ENCODE peak calls at places on chromosomes 11 and 22, in four cellular contexts. S, M, L and P are unnamed samples.

GRCh38 chr11:2166091-2166851 is 5.3 kb upstream of the INS start:
- DNase-seq in S (no peak), M (no peak), L (no peak), P (no peak)

GRCh38 chr22:45101828-45102227 is 61.9 kb upstream of the NUP50 start:
- DNase-seq in S (peak; percentile 72), M (peak; percentile 21), L (peak; percentile 78), P (peak; percentile 20)

GRCh38 chr22:44274918-44275665 is 37.7 kb downstream of the SHISAL1 start:
- DNase-seq in S (no peak), M (no peak), L (no peak), P (no peak)

GRCh38 chr11:15969701-15970329 is 386.5 kb downstream of the SOX6 start:
- DNase-seq in S (peak; percentile 91), M (no peak), L (no peak), P (peak; percentile 37)

GRCh38 chr11:70790671-70791300 is 392.5 kb downstream of the CTTN start:
- DNase-seq in S (no peak), M (no peak), L (no peak), P (no peak)

GRCh38 chr11:27392715-27393114 is 29.7 kb upstream of the CCDC34 start:
- DNase-seq in S (peak; percentile 90), M (no peak), L (no peak), P (no peak)

GRCh38 chr11:36251716-36252307 is 37.4 kb downstream of the COMMD9 start:
- DNase-seq in S (no peak), M (no peak), L (no peak), P (no peak)

GRCh38 chr22:23878219-23878618 is 16.0 kb upstream of the MIF start:
- DNase-seq in S (no peak), M (peak; percentile 45), L (no peak), P (no peak)

GRCh38 chr11:9600651-9601040 is 27.2 kb downstream of the WEE1 start:
- DNase-seq in S (peak; percentile 53), M (no peak), L (no peak), P (peak; percentile 56)

GRCh38 chr22:19758896-19759458 is 1.6 kb upstream of the TBX1 start:
- DNase-seq in S (no peak), M (no peak), L (no peak), P (no peak)

GRCh38 chr11:113477321-113477720 is 2.1 kb upstream of the DRD2 start:
- DNase-seq in S (no peak), M (no peak), L (no peak), P (no peak)

GRCh38 chr11:45930031-45930794 is 7.8 kb downstream of the LARGE2 start:
- DNase-seq in S (no peak), M (peak; percentile 62), L (peak; percentile 63), P (peak; percentile 86)

GRCh38 chr22:44582016-44582415 is 84.0 kb upstream of the RTL6 start:
- DNase-seq in S (no peak), M (no peak), L (peak; percentile 35), P (no peak)

GRCh38 chr11:59746111-59746510 is 9.1 kb upstream of the STX3 start:
- DNase-seq in S (no peak), M (no peak), L (no peak), P (no peak)

GRCh38 chr11:108131993-108132392 is 10.6 kb downstream of the ACAT1 start:
- DNase-seq in S (peak; percentile 8), M (no peak), L (no peak), P (no peak)

GRCh38 chr22:26568207-26568706 is 21.7 kb downstream of the TPST2 start:
- DNase-seq in S (peak; percentile 12), M (no peak), L (no peak), P (no peak)

GRCh38 chr22:42299586-42300285 is 29.3 kb upstream of the TCF20 start:
- DNase-seq in S (no peak), M (peak; percentile 48), L (no peak), P (no peak)

GRCh38 chr11:134940441-134941125 is 528.5 kb upstream of the B3GAT1 start:
- DNase-seq in S (no peak), M (no peak), L (no peak), P (no peak)

GRCh38 chr11:79265756-79266322 is 175.0 kb downstream of the TENM4 start:
- DNase-seq in S (peak; percentile 91), M (no peak), L (no peak), P (no peak)
- H3K4me3 ChIP-seq in S (no peak overlapping the region), M (no peak overlapping the region), L (no peak overlapping the region), P (no peak overlapping the region)

GRCh38 chr22:36738416-36739020 is 35.0 kb upstream of the CACNG2 start:
- DNase-seq in S (no peak), M (no peak), L (peak; percentile 26), P (no peak)

GRCh38 chr22:36734171-36735058 is 30.9 kb upstream of the CACNG2 start:
- DNase-seq in S (peak; percentile 51), M (no peak), L (peak; percentile 54), P (no peak)

GRCh38 chr22:36737776-36738175 is 34.2 kb upstream of the CACNG2 start:
- DNase-seq in S (no peak), M (peak; percentile 37), L (peak; percentile 65), P (no peak)

GRCh38 chr22:36739185-36739584 is 35.6 kb upstream of the CACNG2 start:
- DNase-seq in S (no peak), M (no peak), L (peak; percentile 12), P (no peak)

GRCh38 chr22:36736701-36737320 is 33.3 kb upstream of the CACNG2 start:
- DNase-seq in S (no peak), M (no peak), L (peak; percentile 50), P (no peak)
- H3K27me3 ChIP-seq in S (peaks cover 13% of the 10 kb centered on the region), M (peaks cover 79% of the 10 kb centered on the region), L (peaks cover 23% of the 10 kb centered on the region), P (peaks cover 1% of the 10 kb centered on the region)

DNA sequence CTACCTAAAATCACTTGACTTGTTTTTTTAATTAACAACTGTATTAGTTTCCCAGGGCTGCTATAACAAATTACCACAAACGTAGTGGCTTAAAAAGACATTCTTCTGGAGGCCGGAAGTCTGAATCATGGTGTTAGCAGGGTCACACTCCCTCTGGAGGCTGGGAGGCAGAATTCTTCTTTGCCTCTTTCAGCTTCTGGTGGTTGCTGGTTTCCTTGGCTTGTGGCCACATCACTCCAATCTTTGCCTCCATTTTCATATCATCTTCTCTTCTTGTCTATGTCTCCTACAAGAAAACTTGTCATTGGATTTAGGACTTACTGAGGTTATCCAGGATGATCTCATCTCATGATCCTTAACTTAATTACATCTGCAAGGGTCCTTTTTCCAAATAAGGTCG is 7.4 kb upstream of the INCENP start:
- DNase-seq in S (no peak), M (no peak), L (no peak), P (no peak)
- TF ChIP-seq CTCF in S (no peak), M (no peak), L (no peak), P (no peak)

DNA sequence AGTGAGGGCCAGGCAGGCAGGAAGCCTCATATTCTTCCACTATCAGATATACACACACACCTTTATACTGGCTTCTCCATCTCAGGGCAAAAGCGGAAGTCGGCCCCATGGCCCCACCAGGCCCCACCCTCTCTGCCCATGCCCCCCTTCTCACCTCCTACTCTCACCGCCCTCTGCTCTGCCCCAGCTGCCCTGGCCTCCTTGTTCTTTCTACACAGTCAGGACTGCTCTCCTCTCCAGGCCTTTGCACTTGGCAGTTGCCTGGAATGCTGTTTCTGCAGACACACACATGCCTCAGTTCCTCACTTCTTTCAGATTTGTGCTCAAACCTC is 25.3 kb downstream of the OTOG start:
- DNase-seq in S (no peak), M (no peak), L (no peak), P (no peak)
- H3K4me3 ChIP-seq in S (no peak overlapping the region), M (no peak overlapping the region), L (no peak overlapping the region), P (no peak overlapping the region)

DNA sequence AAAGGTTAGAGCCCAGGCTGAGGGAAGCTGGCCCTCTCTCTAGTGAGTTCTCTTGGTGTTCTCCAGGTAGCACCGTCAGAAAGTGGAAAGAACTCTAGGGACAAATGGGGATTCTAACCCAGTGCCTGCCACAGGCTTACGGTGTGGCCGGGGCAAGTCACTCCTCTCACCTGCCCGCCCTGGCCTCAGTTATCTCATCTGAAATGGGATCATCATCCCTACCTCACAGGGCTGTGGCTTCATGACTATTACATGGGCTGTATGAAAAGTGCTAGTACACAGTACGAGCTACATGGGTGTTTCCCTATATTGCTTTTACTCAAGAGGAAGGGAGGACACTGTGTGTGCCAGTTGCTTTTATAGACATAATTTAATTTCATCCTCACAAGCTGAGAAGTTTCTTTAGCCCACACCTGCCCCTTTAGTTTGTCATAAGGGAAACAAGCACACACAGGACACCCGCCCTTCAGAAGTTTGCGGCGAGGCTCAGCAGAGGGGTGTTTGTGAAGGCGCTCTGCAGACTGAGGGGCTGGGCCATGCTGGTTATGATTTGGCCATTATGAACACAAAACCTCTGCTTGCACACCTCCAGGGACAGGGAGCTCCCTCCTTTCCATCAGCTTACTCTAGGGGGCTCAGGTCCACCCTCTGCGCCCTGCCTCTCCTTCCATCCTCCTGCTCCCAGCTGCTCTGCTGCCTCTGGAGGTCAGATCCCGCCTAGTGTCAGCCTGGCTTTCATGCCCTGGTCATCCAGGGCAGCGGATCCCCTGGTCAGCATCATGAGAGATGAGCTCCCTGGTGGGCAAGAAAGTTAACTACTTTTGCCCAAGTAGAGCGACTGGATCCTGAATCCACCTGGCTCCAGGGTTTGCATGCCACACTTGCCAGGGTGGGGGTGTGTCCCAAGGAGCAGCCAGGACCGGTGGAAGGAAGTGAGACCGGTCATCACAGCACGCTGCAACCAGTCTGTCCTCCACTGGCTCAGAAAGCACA is 1.2 kb downstream of the KLHL35 start:
- DNase-seq in S (no peak), M (no peak), L (no peak), P (no peak)
- H3K27me3 ChIP-seq in S (peaks cover 36% of the 10 kb centered on the region), M (peaks cover 56% of the 10 kb centered on the region), L (peaks cover 49% of the 10 kb centered on the region), P (peaks cover 2% of the 10 kb centered on the region)

GRCh38 chr11:102798012-102798746 is at the start of gene MMP1:
- DNase-seq in S (peak; percentile 90), M (no peak), L (no peak), P (no peak)

GRCh38 chr11:102791271-102792036 is 6.5 kb downstream of the MMP1 start:
- DNase-seq in S (peak; percentile 57), M (no peak), L (no peak), P (no peak)

GRCh38 chr11:102792604-102793003 is 5.4 kb downstream of the MMP1 start:
- DNase-seq in S (no peak), M (no peak), L (no peak), P (no peak)

GRCh38 chr11:102793677-102794290 is 4.2 kb downstream of the MMP1 start:
- DNase-seq in S (no peak), M (no peak), L (no peak), P (no peak)

DNA sequence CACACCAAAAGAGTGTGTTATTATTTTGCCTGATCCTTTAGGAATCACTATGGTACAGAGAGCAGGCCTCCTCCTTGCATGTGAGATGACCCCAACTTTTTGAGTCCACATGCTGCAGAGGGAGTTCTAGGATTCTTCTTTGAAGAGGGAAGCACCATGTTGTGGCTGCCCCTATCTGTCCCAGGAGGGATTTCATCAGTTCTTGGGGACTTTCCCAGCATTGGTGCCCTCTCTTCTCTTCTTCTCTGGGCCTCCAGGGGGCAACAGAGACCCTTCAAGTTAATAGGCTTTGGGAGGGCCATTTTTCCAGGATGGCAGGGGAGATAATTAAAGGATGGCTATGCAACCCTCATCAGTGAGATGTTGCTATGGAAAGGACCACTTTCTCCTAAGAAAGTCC is 3.6 kb downstream of the MMP1 start:
- DNase-seq in S (peak; percentile 50), M (no peak), L (no peak), P (no peak)
- TF ChIP-seq CTCF in S (peak; percentile 54), M (peak; percentile 22), L (no peak), P (peak; percentile 70)